ENCODE peak calls at places on chromosomes 5 and 9, in seven cellular contexts. One of them, this sample, is unnamed.

GRCh38 chr5:67050125-67050524 is 146.5 kb downstream of the CD180 start:
- DNase-seq in cardiac muscle cell: no peak
- DNase-seq in lower lobe of right lung: no peak
- DNase-seq in keratinocyte: no peak
- DNase-seq in right atrium auricular region: no peak
- DNase-seq in CD8-positive, alpha-beta memory T cell: no peak
- DNase-seq in effector memory CD4-positive, alpha-beta T cell: no peak
- DNase-seq in this sample: no peak

GRCh38 chr9:132552041-132552440 is 30.4 kb upstream of the BARHL1 start:
- DNase-seq in lower lobe of right lung: no peak
- DNase-seq in CD8-positive, alpha-beta memory T cell: no peak
- DNase-seq in right atrium auricular region: no peak
- DNase-seq in effector memory CD4-positive, alpha-beta T cell: no peak
- DNase-seq in keratinocyte: no peak
- DNase-seq in cardiac muscle cell: no peak
- DNase-seq in this sample: no peak

GRCh38 chr5:42542106-42542505 is 118.9 kb downstream of the GHR start:
- DNase-seq in effector memory CD4-positive, alpha-beta T cell: no peak
- DNase-seq in right atrium auricular region: no peak
- DNase-seq in lower lobe of right lung: no peak
- DNase-seq in CD8-positive, alpha-beta memory T cell: no peak
- DNase-seq in cardiac muscle cell: no peak
- DNase-seq in keratinocyte: no peak
- DNase-seq in this sample: no peak

GRCh38 chr5:156762656-156763055 is 87.4 kb upstream of the PPP1R2B start:
- DNase-seq in right atrium auricular region: no peak
- DNase-seq in CD8-positive, alpha-beta memory T cell: no peak
- DNase-seq in lower lobe of right lung: no peak
- DNase-seq in cardiac muscle cell: no peak
- DNase-seq in keratinocyte: no peak
- DNase-seq in effector memory CD4-positive, alpha-beta T cell: no peak
- DNase-seq in this sample: no peak

GRCh38 chr5:138869763-138870500 is 5.2 kb downstream of the LRRTM2 start:
- DNase-seq in right atrium auricular region: no peak
- DNase-seq in CD8-positive, alpha-beta memory T cell: no peak
- DNase-seq in effector memory CD4-positive, alpha-beta T cell: no peak
- DNase-seq in cardiac muscle cell: no peak
- DNase-seq in keratinocyte: no peak
- DNase-seq in lower lobe of right lung: no peak
- DNase-seq in this sample: no peak

GRCh38 chr5:142120247-142120935 is 11.8 kb downstream of the NDFIP1 start:
- DNase-seq in CD8-positive, alpha-beta memory T cell: no peak
- DNase-seq in cardiac muscle cell: no peak
- DNase-seq in lower lobe of right lung: no peak
- DNase-seq in effector memory CD4-positive, alpha-beta T cell: no peak
- DNase-seq in keratinocyte: no peak
- DNase-seq in right atrium auricular region: no peak
- DNase-seq in this sample: no peak

GRCh38 chr9:70475211-70475610 is 60.8 kb upstream of the KLF9 start:
- DNase-seq in cardiac muscle cell: no peak
- DNase-seq in lower lobe of right lung: no peak
- DNase-seq in keratinocyte: no peak
- DNase-seq in effector memory CD4-positive, alpha-beta T cell: no peak
- DNase-seq in CD8-positive, alpha-beta memory T cell: no peak
- DNase-seq in right atrium auricular region: no peak
- DNase-seq in this sample: no peak

GRCh38 chr9:98917691-98918487 is 25.8 kb upstream of the COL15A1 start:
- DNase-seq in keratinocyte: no peak
- DNase-seq in effector memory CD4-positive, alpha-beta T cell: no peak
- DNase-seq in right atrium auricular region: no peak
- DNase-seq in cardiac muscle cell: peak; percentile 44
- DNase-seq in lower lobe of right lung: no peak
- DNase-seq in CD8-positive, alpha-beta memory T cell: no peak
- DNase-seq in this sample: no peak

GRCh38 chr5:67774153-67774552 is 441.4 kb upstream of the PIK3R1 start:
- DNase-seq in effector memory CD4-positive, alpha-beta T cell: no peak
- DNase-seq in keratinocyte: no peak
- DNase-seq in lower lobe of right lung: no peak
- DNase-seq in CD8-positive, alpha-beta memory T cell: no peak
- DNase-seq in right atrium auricular region: peak; percentile 63
- DNase-seq in cardiac muscle cell: no peak
- DNase-seq in this sample: no peak

GRCh38 chr5:126718246-126718868 is 58.6 kb upstream of the LMNB1 start:
- DNase-seq in cardiac muscle cell: peak; percentile 74
- DNase-seq in right atrium auricular region: no peak
- DNase-seq in keratinocyte: no peak
- DNase-seq in CD8-positive, alpha-beta memory T cell: no peak
- DNase-seq in effector memory CD4-positive, alpha-beta T cell: no peak
- DNase-seq in lower lobe of right lung: no peak
- DNase-seq in this sample: no peak

GRCh38 chr9:95167998-95168397 is 149.5 kb downstream of the FANCC start:
- DNase-seq in right atrium auricular region: peak; percentile 70
- DNase-seq in effector memory CD4-positive, alpha-beta T cell: peak; percentile 38
- DNase-seq in CD8-positive, alpha-beta memory T cell: peak; percentile 63
- DNase-seq in keratinocyte: peak; percentile 76
- DNase-seq in lower lobe of right lung: no peak
- DNase-seq in cardiac muscle cell: peak; percentile 59
- DNase-seq in this sample: no peak

GRCh38 chr5:2515180-2515809 is 236.2 kb downstream of the IRX2 start:
- DNase-seq in effector memory CD4-positive, alpha-beta T cell: no peak
- DNase-seq in cardiac muscle cell: no peak
- DNase-seq in keratinocyte: no peak
- DNase-seq in right atrium auricular region: peak; percentile 43
- DNase-seq in CD8-positive, alpha-beta memory T cell: no peak
- DNase-seq in lower lobe of right lung: no peak
- DNase-seq in this sample: no peak

GRCh38 chr9:110767559-110768063 is 99.0 kb downstream of the MUSK start:
- DNase-seq in CD8-positive, alpha-beta memory T cell: no peak
- DNase-seq in right atrium auricular region: peak; percentile 81
- DNase-seq in keratinocyte: no peak
- DNase-seq in lower lobe of right lung: no peak
- DNase-seq in effector memory CD4-positive, alpha-beta T cell: no peak
- DNase-seq in cardiac muscle cell: no peak
- DNase-seq in this sample: no peak

GRCh38 chr9:129867138-129868032 is 32.1 kb downstream of the USP20 start:
- DNase-seq in keratinocyte: no peak
- DNase-seq in right atrium auricular region: no peak
- DNase-seq in lower lobe of right lung: no peak
- DNase-seq in CD8-positive, alpha-beta memory T cell: no peak
- DNase-seq in cardiac muscle cell: no peak
- DNase-seq in effector memory CD4-positive, alpha-beta T cell: no peak
- DNase-seq in this sample: no peak

GRCh38 chr5:124906339-124907097 is 160.1 kb upstream of the ZNF608 start:
- DNase-seq in right atrium auricular region: peak; percentile 75
- DNase-seq in keratinocyte: no peak
- DNase-seq in CD8-positive, alpha-beta memory T cell: no peak
- DNase-seq in cardiac muscle cell: peak; percentile 81
- DNase-seq in lower lobe of right lung: no peak
- DNase-seq in effector memory CD4-positive, alpha-beta T cell: no peak
- DNase-seq in this sample: no peak

GRCh38 chr5:63094730-63095129 is 516.1 kb downstream of the LRRC70 start:
- DNase-seq in keratinocyte: no peak
- DNase-seq in lower lobe of right lung: no peak
- DNase-seq in effector memory CD4-positive, alpha-beta T cell: no peak
- DNase-seq in cardiac muscle cell: no peak
- DNase-seq in right atrium auricular region: no peak
- DNase-seq in CD8-positive, alpha-beta memory T cell: no peak
- DNase-seq in this sample: no peak

GRCh38 chr5:127216906-127217675 is 73.5 kb upstream of the MEGF10 start:
- DNase-seq in lower lobe of right lung: no peak
- DNase-seq in cardiac muscle cell: peak; percentile 40
- DNase-seq in keratinocyte: no peak
- DNase-seq in effector memory CD4-positive, alpha-beta T cell: no peak
- DNase-seq in right atrium auricular region: no peak
- DNase-seq in CD8-positive, alpha-beta memory T cell: no peak
- DNase-seq in this sample: no peak

GRCh38 chr5:173020154-173020581 is 36.0 kb upstream of the CREBRF start:
- DNase-seq in lower lobe of right lung: no peak
- DNase-seq in right atrium auricular region: no peak
- DNase-seq in CD8-positive, alpha-beta memory T cell: no peak
- DNase-seq in effector memory CD4-positive, alpha-beta T cell: no peak
- DNase-seq in keratinocyte: no peak
- DNase-seq in cardiac muscle cell: no peak
- DNase-seq in this sample: peak; percentile 53

GRCh38 chr5:39193553-39194465 is 25.6 kb downstream of the FYB1 start:
- DNase-seq in keratinocyte: no peak
- DNase-seq in lower lobe of right lung: no peak
- DNase-seq in effector memory CD4-positive, alpha-beta T cell: no peak
- DNase-seq in right atrium auricular region: no peak
- DNase-seq in CD8-positive, alpha-beta memory T cell: no peak
- DNase-seq in cardiac muscle cell: no peak
- DNase-seq in this sample: peak; percentile 42

GRCh38 chr5:39192449-39193160 is 26.8 kb downstream of the FYB1 start:
- DNase-seq in effector memory CD4-positive, alpha-beta T cell: no peak
- DNase-seq in keratinocyte: no peak
- DNase-seq in cardiac muscle cell: no peak
- DNase-seq in lower lobe of right lung: no peak
- DNase-seq in right atrium auricular region: no peak
- DNase-seq in CD8-positive, alpha-beta memory T cell: no peak
- DNase-seq in this sample: peak; percentile 60

GRCh38 chr5:39189297-39189955 is 29.9 kb downstream of the FYB1 start:
- DNase-seq in effector memory CD4-positive, alpha-beta T cell: no peak
- DNase-seq in keratinocyte: no peak
- DNase-seq in right atrium auricular region: no peak
- DNase-seq in cardiac muscle cell: no peak
- DNase-seq in CD8-positive, alpha-beta memory T cell: no peak
- DNase-seq in lower lobe of right lung: no peak
- DNase-seq in this sample: peak; percentile 72

GRCh38 chr5:39190311-39191102 is 28.9 kb downstream of the FYB1 start:
- DNase-seq in right atrium auricular region: no peak
- DNase-seq in effector memory CD4-positive, alpha-beta T cell: no peak
- DNase-seq in cardiac muscle cell: no peak
- DNase-seq in CD8-positive, alpha-beta memory T cell: no peak
- DNase-seq in keratinocyte: no peak
- DNase-seq in lower lobe of right lung: no peak
- DNase-seq in this sample: peak; percentile 78

GRCh38 chr5:39191216-39191615 is 28.1 kb downstream of the FYB1 start:
- DNase-seq in lower lobe of right lung: no peak
- DNase-seq in effector memory CD4-positive, alpha-beta T cell: no peak
- DNase-seq in cardiac muscle cell: no peak
- DNase-seq in keratinocyte: no peak
- DNase-seq in right atrium auricular region: no peak
- DNase-seq in CD8-positive, alpha-beta memory T cell: peak; percentile 62
- DNase-seq in this sample: peak; percentile 12
- H3K4me1 ChIP-seq in lower lobe of right lung: peaks cover 26% of the 10 kb centered on the region
- H3K4me1 ChIP-seq in effector memory CD4-positive, alpha-beta T cell: peaks cover 67% of the 10 kb centered on the region
- H3K4me1 ChIP-seq in cardiac muscle cell: no peaks in the 10 kb centered on the region
- H3K4me1 ChIP-seq in keratinocyte: peaks cover 18% of the 10 kb centered on the region
- H3K4me1 ChIP-seq in right atrium auricular region: no peaks in the 10 kb centered on the region
- H3K4me1 ChIP-seq in CD8-positive, alpha-beta memory T cell: peaks cover 93% of the 10 kb centered on the region
- H3K4me1 ChIP-seq in this sample: no peaks in the 10 kb centered on the region

GRCh38 chr5:132000677-132001453 is 10.6 kb downstream of the ACSL6 start:
- DNase-seq in right atrium auricular region: no peak
- DNase-seq in keratinocyte: no peak
- DNase-seq in effector memory CD4-positive, alpha-beta T cell: peak; percentile 35
- DNase-seq in lower lobe of right lung: peak; percentile 22
- DNase-seq in CD8-positive, alpha-beta memory T cell: peak; percentile 75
- DNase-seq in cardiac muscle cell: no peak
- DNase-seq in this sample: no peak
- H3K4me1 ChIP-seq in right atrium auricular region: no peaks in the 10 kb centered on the region
- H3K4me1 ChIP-seq in keratinocyte: no peaks in the 10 kb centered on the region
- H3K4me1 ChIP-seq in effector memory CD4-positive, alpha-beta T cell: peaks cover 55% of the 10 kb centered on the region
- H3K4me1 ChIP-seq in lower lobe of right lung: peaks cover 10% of the 10 kb centered on the region
- H3K4me1 ChIP-seq in CD8-positive, alpha-beta memory T cell: peaks cover 67% of the 10 kb centered on the region
- H3K4me1 ChIP-seq in cardiac muscle cell: peaks cover 11% of the 10 kb centered on the region
- H3K4me1 ChIP-seq in this sample: peaks cover 17% of the 10 kb centered on the region

DNA sequence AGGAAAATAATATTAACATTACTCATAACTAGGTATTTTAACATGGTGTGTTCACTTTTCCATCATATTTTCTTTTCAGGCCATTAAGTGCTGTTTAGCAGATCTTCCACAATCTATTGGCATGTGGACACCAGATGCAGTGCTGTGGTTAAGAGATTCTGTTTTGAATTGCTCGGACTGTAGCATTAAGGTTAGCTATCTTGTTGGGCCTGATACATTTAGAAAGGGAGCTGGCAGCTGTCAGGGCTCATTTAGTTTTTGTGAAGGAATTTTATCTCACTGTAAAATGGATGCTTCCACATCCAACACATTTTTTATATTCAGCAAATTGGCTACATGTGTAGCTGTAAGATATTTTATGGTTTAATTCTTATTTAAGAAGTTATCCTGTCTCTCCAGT is 20.7 kb upstream of the TMOD1 start:
- DNase-seq in lower lobe of right lung: no peak
- DNase-seq in cardiac muscle cell: no peak
- DNase-seq in CD8-positive, alpha-beta memory T cell: no peak
- DNase-seq in keratinocyte: no peak
- DNase-seq in effector memory CD4-positive, alpha-beta T cell: no peak
- DNase-seq in right atrium auricular region: no peak
- DNase-seq in this sample: no peak
- H3K4me1 ChIP-seq in lower lobe of right lung: peaks cover 10% of the 10 kb centered on the region
- H3K4me1 ChIP-seq in cardiac muscle cell: peaks cover 5% of the 10 kb centered on the region
- H3K4me1 ChIP-seq in CD8-positive, alpha-beta memory T cell: no peaks in the 10 kb centered on the region
- H3K4me1 ChIP-seq in keratinocyte: no peaks in the 10 kb centered on the region
- H3K4me1 ChIP-seq in effector memory CD4-positive, alpha-beta T cell: no peaks in the 10 kb centered on the region
- H3K4me1 ChIP-seq in right atrium auricular region: no peaks in the 10 kb centered on the region
- H3K4me1 ChIP-seq in this sample: peaks cover 6% of the 10 kb centered on the region

DNA sequence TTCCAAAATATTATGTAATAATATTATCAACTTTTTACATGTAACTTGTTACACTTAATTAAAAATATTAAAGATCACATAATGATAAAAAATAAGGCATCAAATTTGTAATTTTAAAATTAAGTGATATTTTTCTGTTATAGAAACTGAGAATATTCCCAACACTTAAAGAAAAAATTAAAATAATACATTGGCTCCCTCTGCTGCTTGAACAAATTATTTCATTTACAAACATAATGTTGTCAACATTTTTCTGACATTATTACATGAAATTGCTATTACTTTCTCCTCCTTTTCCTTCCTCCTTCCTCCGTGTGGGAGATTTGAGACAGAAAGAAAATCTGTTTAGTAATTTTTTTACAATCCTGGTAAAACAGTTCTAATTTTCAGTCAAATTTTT is 42.3 kb downstream of the RNF180 start:
- DNase-seq in right atrium auricular region: no peak
- DNase-seq in CD8-positive, alpha-beta memory T cell: no peak
- DNase-seq in keratinocyte: no peak
- DNase-seq in cardiac muscle cell: no peak
- DNase-seq in lower lobe of right lung: no peak
- DNase-seq in effector memory CD4-positive, alpha-beta T cell: no peak
- DNase-seq in this sample: no peak
- H3K4me1 ChIP-seq in right atrium auricular region: no peaks in the 10 kb centered on the region
- H3K4me1 ChIP-seq in CD8-positive, alpha-beta memory T cell: no peaks in the 10 kb centered on the region
- H3K4me1 ChIP-seq in keratinocyte: peaks cover 21% of the 10 kb centered on the region
- H3K4me1 ChIP-seq in cardiac muscle cell: peaks cover 2% of the 10 kb centered on the region
- H3K4me1 ChIP-seq in lower lobe of right lung: no peaks in the 10 kb centered on the region
- H3K4me1 ChIP-seq in effector memory CD4-positive, alpha-beta T cell: no peaks in the 10 kb centered on the region
- H3K4me1 ChIP-seq in this sample: no peaks in the 10 kb centered on the region

DNA sequence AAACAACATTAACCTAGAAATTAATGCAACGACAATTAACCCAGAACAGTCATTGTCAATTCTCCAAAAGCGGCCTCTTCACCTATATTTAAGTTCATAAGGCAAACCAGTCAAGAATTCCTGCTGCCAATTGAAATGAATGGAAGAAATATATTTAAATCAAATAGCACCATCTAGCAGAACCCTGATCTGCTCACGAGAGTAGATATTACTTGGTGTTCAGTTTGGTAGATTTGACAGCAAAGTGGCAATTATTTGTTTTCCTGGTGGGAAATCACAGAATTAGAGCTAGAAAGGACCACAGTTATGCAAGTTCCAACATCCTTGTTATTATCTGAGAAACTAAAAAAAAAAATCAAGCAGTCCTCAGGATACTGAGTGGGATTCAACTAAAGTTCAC is 2.3 kb downstream of the SSBP2 start:
- DNase-seq in effector memory CD4-positive, alpha-beta T cell: no peak
- DNase-seq in CD8-positive, alpha-beta memory T cell: no peak
- DNase-seq in keratinocyte: no peak
- DNase-seq in cardiac muscle cell: no peak
- DNase-seq in lower lobe of right lung: no peak
- DNase-seq in right atrium auricular region: no peak
- DNase-seq in this sample: no peak
- H3K4me1 ChIP-seq in effector memory CD4-positive, alpha-beta T cell: peaks cover 11% of the 10 kb centered on the region
- H3K4me1 ChIP-seq in CD8-positive, alpha-beta memory T cell: peaks cover 17% of the 10 kb centered on the region
- H3K4me1 ChIP-seq in keratinocyte: peaks cover 8% of the 10 kb centered on the region
- H3K4me1 ChIP-seq in cardiac muscle cell: peaks cover 17% of the 10 kb centered on the region
- H3K4me1 ChIP-seq in lower lobe of right lung: peaks cover 27% of the 10 kb centered on the region
- H3K4me1 ChIP-seq in right atrium auricular region: no peaks in the 10 kb centered on the region
- H3K4me1 ChIP-seq in this sample: peaks cover 71% of the 10 kb centered on the region